ENCODE peak calls at places on chromosomes 4 and X, in seven cellular contexts. Q is B cell; V is heart left ventricle; I is CD4-positive, alpha-beta memory T cell; L is GF-D8; O is neuronal stem cell; W is AG09319. M is an unnamed sample.
A peak's percentile ranks its signal among the peaks of the same experiment; 100 is the strongest.

GRCh38 chrX:18983711-18984380 is at the start of gene PHKA2:
- DNase-seq in Q (peak; percentile 40), V (peak; percentile 69), I (no peak), L (no peak), O (no peak), W (no peak), M (no peak)

GRCh38 chrX:150200820-150201287 is 162.3 kb upstream of the MAMLD1 start:
- DNase-seq in Q (no peak), V (no peak), I (no peak), L (no peak), O (no peak), W (peak; percentile 80), M (no peak)

GRCh38 chr4:6492027-6492590 is 19.7 kb upstream of the PPP2R2C start:
- DNase-seq in Q (peak; percentile 32), V (no peak), I (no peak), L (no peak), O (no peak), W (no peak), M (no peak)

GRCh38 chr4:56976878-56977320 is 507 bp downstream of the NOA1 start:
- DNase-seq in Q (peak; percentile 43), V (no peak), I (peak; percentile 52), L (no peak), O (peak; percentile 29), W (no peak), M (no peak)

GRCh38 chr4:42080284-42080683 is 72.2 kb downstream of the BEND4 start:
- DNase-seq in Q (no peak), V (no peak), I (no peak), L (no peak), O (no peak), W (no peak), M (no peak)

GRCh38 chr4:46425775-46426400 is 36.0 kb upstream of the GABRA2 start:
- DNase-seq in Q (no peak), V (no peak), I (no peak), L (no peak), O (no peak), W (no peak), M (no peak)

GRCh38 chrX:1673337-1673736 is 58.5 kb downstream of the ASMT start:
- DNase-seq in Q (no peak), V (no peak), I (peak; percentile 32), L (no peak), O (no peak), W (no peak), M (no peak)

GRCh38 chrX:36963852-36964251 is 44.3 kb upstream of the FAM47C start:
- DNase-seq in Q (no peak), V (no peak), I (no peak), L (no peak), O (no peak), W (no peak), M (no peak)

GRCh38 chr4:157886650-157887049 is 286.2 kb downstream of the GASK1B start:
- DNase-seq in Q (no peak), V (no peak), I (no peak), L (no peak), O (no peak), W (no peak), M (no peak)

GRCh38 chr4:123083612-123084011 is 161.2 kb upstream of the NUDT6 start:
- DNase-seq in Q (no peak), V (no peak), I (no peak), L (peak; percentile 57), O (no peak), W (no peak), M (no peak)

GRCh38 chr4:2367626-2368025 is 50.8 kb downstream of the ZFYVE28 start:
- DNase-seq in Q (no peak), V (no peak), I (no peak), L (no peak), O (no peak), W (no peak), M (no peak)

GRCh38 chr4:41189076-41189475 is 25.3 kb downstream of the APBB2 start:
- DNase-seq in Q (no peak), V (no peak), I (no peak), L (no peak), O (no peak), W (no peak), M (no peak)

GRCh38 chrX:46179748-46180147 is 365.5 kb downstream of the ZNF674 start:
- DNase-seq in Q (no peak), V (no peak), I (no peak), L (no peak), O (no peak), W (no peak), M (no peak)

GRCh38 chr4:128228021-128228571 is 59.5 kb downstream of the PGRMC2 start:
- DNase-seq in Q (no peak), V (no peak), I (no peak), L (no peak), O (no peak), W (no peak), M (no peak)

GRCh38 chr4:4384837-4385236 is 2.1 kb upstream of the NSG1 start:
- DNase-seq in Q (no peak), V (no peak), I (no peak), L (no peak), O (peak; percentile 52), W (no peak), M (no peak)

GRCh38 chr4:113998531-113998930 is 19.1 kb upstream of the ARSJ start:
- DNase-seq in Q (no peak), V (no peak), I (no peak), L (no peak), O (no peak), W (no peak), M (no peak)

GRCh38 chrX:110210417-110211139 is 107.3 kb downstream of the AMMECR1 start:
- DNase-seq in Q (no peak), V (no peak), I (no peak), L (no peak), O (no peak), W (peak; percentile 18), M (no peak)

GRCh38 chrX:48466696-48467095 is 3.4 kb downstream of the SLC38A5 start:
- DNase-seq in Q (no peak), V (no peak), I (no peak), L (no peak), O (no peak), W (no peak), M (no peak)

GRCh38 chrX:41981481-41982013 is 58.2 kb upstream of the CASK start:
- DNase-seq in Q (no peak), V (no peak), I (no peak), L (no peak), O (no peak), W (no peak), M (no peak)

GRCh38 chrX:96619588-96619987 is 65.1 kb upstream of the DIAPH2 start:
- DNase-seq in Q (no peak), V (no peak), I (no peak), L (no peak), O (no peak), W (no peak), M (no peak)